ENCODE peak calls at places on chromosomes 11 and 22, in four cellular contexts. C, J, D and B are unnamed samples.

GRCh38 chr11:77471520-77472234 is 2.2 kb downstream of the PAK1 start:
- DNase-seq in C (no peak), J (peak; percentile 33), D (no peak), B (no peak)

GRCh38 chr11:43567396-43567975 is 113.1 kb upstream of the HSD17B12 start:
- DNase-seq in J (peak; percentile 44), C (no peak), D (no peak), B (no peak)

GRCh38 chr11:133082851-133083488 is 449.3 kb downstream of the OPCML start:
- DNase-seq in C (peak; percentile 76), D (peak; percentile 89), J (peak; percentile 12), B (no peak)

GRCh38 chr11:494761-495536 is 12.1 kb downstream of the RNH1 start:
- DNase-seq in D (no peak), C (no peak), J (no peak), B (no peak)

GRCh38 chr11:86447763-86448480 is 73.2 kb downstream of the CCDC81 start:
- DNase-seq in D (no peak), J (no peak), C (no peak), B (no peak)

GRCh38 chr11:104609297-104609696 is 289.0 kb downstream of the CASP12 start:
- DNase-seq in D (peak; percentile 48), J (peak; percentile 24), C (no peak), B (no peak)

GRCh38 chr11:130269544-130269943 is 45.2 kb downstream of the ZBTB44 start:
- DNase-seq in C (no peak), D (no peak), J (no peak), B (no peak)

GRCh38 chr11:35953081-35953480 is 9.2 kb downstream of the LDLRAD3 start:
- DNase-seq in C (no peak), D (no peak), J (no peak), B (no peak)

GRCh38 chr11:43576834-43577521 is 103.6 kb upstream of the HSD17B12 start:
- DNase-seq in J (peak; percentile 32), C (no peak), D (peak; percentile 86), B (no peak)

GRCh38 chr11:36150986-36151385 is 138.2 kb downstream of the COMMD9 start:
- DNase-seq in D (no peak), J (no peak), C (no peak), B (no peak)

GRCh38 chr11:1157645-1158591 is at the start of gene MUC5AC:
- DNase-seq in J (no peak), C (no peak), D (peak; percentile 25), B (no peak)

GRCh38 chr11:73866586-73866996 is 10.1 kb downstream of the COA4 start:
- DNase-seq in D (no peak), J (peak; percentile 52), C (no peak), B (no peak)

GRCh38 chr11:95132956-95133355 is 43.3 kb downstream of the ENDOD1 start:
- DNase-seq in J (no peak), D (no peak), C (no peak), B (no peak)

GRCh38 chr22:23164091-23164490 is 16.2 kb upstream of the BCR start:
- DNase-seq in C (no peak), J (no peak), D (no peak), B (no peak)

GRCh38 chr11:124481365-124482323 is 36.1 kb upstream of the OR8B8 start:
- DNase-seq in C (no peak), D (peak; percentile 69), J (peak; percentile 9), B (no peak)

GRCh38 chr11:123406441-123407123 is 23.5 kb upstream of the GRAMD1B start:
- DNase-seq in C (no peak), J (no peak), D (no peak), B (no peak)

GRCh38 chr11:65308281-65308891 is 6.3 kb upstream of the CDC42EP2 start:
- DNase-seq in D (no peak), J (no peak), C (peak; percentile 65), B (no peak)

GRCh38 chr22:37018815-37019308 is 385 bp downstream of the TST start:
- DNase-seq in J (peak; percentile 40), C (peak; percentile 76), D (peak; percentile 65), B (peak; percentile 80)

DNA sequence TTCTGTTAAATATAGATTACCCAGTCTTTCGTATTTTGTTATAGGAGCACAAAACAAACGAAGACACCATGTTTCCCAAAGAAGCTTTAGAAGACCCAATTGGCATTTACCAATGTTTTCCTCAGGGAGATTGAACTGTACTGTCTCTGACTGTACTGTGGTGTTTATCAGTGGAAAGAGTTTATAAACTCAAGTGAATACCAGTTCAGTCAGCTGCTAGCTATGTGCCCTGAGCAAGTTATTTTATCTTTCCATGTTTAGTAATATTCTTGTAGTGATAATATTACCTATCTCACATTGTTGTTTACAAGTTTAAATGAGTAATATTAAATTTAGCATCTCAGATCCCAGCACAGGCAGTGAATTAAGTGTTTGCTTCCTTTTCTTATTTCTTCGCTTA is 773.2 kb downstream of the KCNA4 start:
- DNase-seq in J (no peak), D (no peak), C (no peak), B (no peak)
- H3K27ac ChIP-seq in J (no peak overlapping the region), D (no peak overlapping the region), C (no peak overlapping the region), B (no peak overlapping the region)

GRCh38 chr11:84227970-84228369 is 941.8 kb upstream of the CCDC90B start:
- DNase-seq in C (no peak), J (no peak), D (no peak), B (no peak)
- H3K27ac ChIP-seq in C (no peak overlapping the region), J (no peak overlapping the region), D (no peak overlapping the region), B (no peak overlapping the region)

GRCh38 chr11:126336646-126337045 is 18.8 kb upstream of the ST3GAL4 start:
- DNase-seq in C (no peak), D (peak; percentile 65), J (no peak), B (no peak)
- H3K27ac ChIP-seq in C (peak overlapping the region; percentile 41), D (no peak overlapping the region), J (no peak overlapping the region), B (no peak overlapping the region)

GRCh38 chr11:111573821-111574249 is 28.4 kb upstream of the SIK2 start:
- DNase-seq in J (no peak), C (no peak), D (no peak), B (no peak)
- H3K27ac ChIP-seq in J (no peak overlapping the region), C (peak overlapping the region; percentile 58), D (no peak overlapping the region), B (peak overlapping the region; percentile 40)

GRCh38 chr22:44811141-44811540 is 58.8 kb downstream of the ARHGAP8 start:
- DNase-seq in C (no peak), J (no peak), D (no peak), B (no peak)
- H3K27ac ChIP-seq in C (no peak overlapping the region), J (no peak overlapping the region), D (no peak overlapping the region), B (no peak overlapping the region)

GRCh38 chr11:114128399-114128798 is 68.9 kb downstream of the ZBTB16 start:
- DNase-seq in J (no peak), D (no peak), C (no peak), B (no peak)
- H3K27ac ChIP-seq in J (no peak overlapping the region), D (no peak overlapping the region), C (peak overlapping the region; percentile 51), B (peak overlapping the region; percentile 99)